ENCODE peak calls at places on chromosome 6, in five cellular contexts. T is cardiac muscle cell, C is bronchial epithelial cell, Q is AG10803, U is HFF-Myc. D is an unnamed sample.

GRCh38 chr6:31769684-31770371 is 7.3 kb downstream of the VWA7 start:
- DNase-seq in T (peak; percentile 45), C (peak; percentile 57), Q (peak; percentile 50), U (no peak), D (peak; percentile 83)

GRCh38 chr6:164042212-164042611 is 627.7 kb downstream of the QKI start:
- DNase-seq in T (no peak), C (no peak), Q (no peak), U (no peak), D (no peak)

GRCh38 chr6:113015249-113015648 is 668.1 kb downstream of the RFPL4B start:
- DNase-seq in T (no peak), C (peak; percentile 13), Q (peak; percentile 78), U (no peak), D (no peak)

GRCh38 chr6:143232849-143233248 is 172.2 kb downstream of the AIG1 start:
- DNase-seq in T (peak; percentile 43), C (peak; percentile 44), Q (peak; percentile 28), U (no peak), D (peak; percentile 63)

GRCh38 chr6:17986656-17987575 is 519 bp downstream of the KIF13A start:
- DNase-seq in T (peak; percentile 70), C (no peak), Q (peak; percentile 55), U (no peak), D (peak; percentile 54)

GRCh38 chr6:144955853-144956252 is 670.7 kb downstream of the UTRN start:
- DNase-seq in T (no peak), C (peak; percentile 67), Q (peak; percentile 35), U (no peak), D (peak; percentile 44)

GRCh38 chr6:101397199-101397598 is 3.7 kb downstream of the GRIK2 start:
- DNase-seq in T (no peak), C (peak; percentile 35), Q (peak; percentile 12), U (no peak), D (peak; percentile 59)

GRCh38 chr6:21801786-21802610 is 208.4 kb downstream of the SOX4 start:
- DNase-seq in T (no peak), C (no peak), Q (no peak), U (no peak), D (no peak)

GRCh38 chr6:32153252-32153834 is 598 bp upstream of the PPT2 start:
- DNase-seq in T (peak; percentile 82), C (peak; percentile 47), Q (no peak), U (no peak), D (peak; percentile 50)

GRCh38 chr6:68575765-68576439 is 59.2 kb upstream of the ADGRB3 start:
- DNase-seq in T (peak; percentile 30), C (no peak), Q (no peak), U (no peak), D (peak; percentile 1)

GRCh38 chr6:157989541-157990289 is 8.1 kb downstream of the SYNJ2 start:
- DNase-seq in T (peak; percentile 15), C (peak; percentile 38), Q (no peak), U (no peak), D (peak; percentile 53)

GRCh38 chr6:49526598-49526997 is 23.9 kb upstream of the C6orf141 start:
- DNase-seq in T (no peak), C (no peak), Q (no peak), U (no peak), D (no peak)

GRCh38 chr6:118748311-118749062 is 97.1 kb upstream of the CEP85L start:
- DNase-seq in T (no peak), C (peak; percentile 40), Q (peak; percentile 78), U (peak; percentile 67), D (peak; percentile 50)

GRCh38 chr6:33985947-33986346 is 159.9 kb downstream of the GRM4 start:
- DNase-seq in T (no peak), C (no peak), Q (no peak), U (no peak), D (no peak)

GRCh38 chr6:115870464-115870863 is 190.2 kb downstream of the FRK start:
- DNase-seq in T (no peak), C (no peak), Q (no peak), U (no peak), D (no peak)

GRCh38 chr6:100171533-100172321 is 177.7 kb upstream of the MCHR2 start:
- DNase-seq in T (no peak), C (peak; percentile 76), Q (peak; percentile 87), U (peak; percentile 30), D (peak; percentile 63)

GRCh38 chr6:138654715-138655634 is 118.6 kb upstream of the CCDC28A start:
- DNase-seq in T (no peak), C (peak; percentile 87), Q (peak; percentile 56), U (peak; percentile 15), D (peak; percentile 85)

GRCh38 chr6:71211799-71212198 is 76.8 kb upstream of the OGFRL1 start:
- DNase-seq in T (no peak), C (no peak), Q (peak; percentile 37), U (no peak), D (no peak)

GRCh38 chr6:150894935-150895686 is 29.6 kb downstream of the MTHFD1L start:
- DNase-seq in T (peak; percentile 33), C (peak; percentile 75), Q (peak; percentile 45), U (peak; percentile 73), D (peak; percentile 57)

GRCh38 chr6:6749791-6750434 is 161.4 kb downstream of the LY86 start:
- DNase-seq in T (peak; percentile 20), C (peak; percentile 65), Q (peak; percentile 74), U (peak; percentile 87), D (peak; percentile 84)
- TF ChIP-seq CTCF in T (no peak), C (no peak), Q (no peak), U (no peak), D (no peak)

GRCh38 chr6:153108320-153108719 is 22.8 kb downstream of the RGS17 start:
- DNase-seq in T (no peak), C (peak; percentile 46), Q (peak; percentile 44), U (peak; percentile 29), D (peak; percentile 57)
- TF ChIP-seq CTCF in T (peak; percentile 42), C (peak; percentile 40), Q (peak; percentile 61), U (peak; percentile 51), D (peak; percentile 61)

GRCh38 chr6:147053311-147053921 is 150.8 kb upstream of the STXBP5 start:
- DNase-seq in T (no peak), C (no peak), Q (no peak), U (no peak), D (no peak)
- TF ChIP-seq CTCF in T (no peak), C (no peak), Q (no peak), U (no peak), D (no peak)

GRCh38 chr6:24775520-24776058 is 852 bp downstream of the GMNN start:
- DNase-seq in T (peak; percentile 44), C (peak; percentile 65), Q (peak; percentile 65), U (no peak), D (peak; percentile 62)

GRCh38 chr6:24777227-24777626 is 2.5 kb downstream of the GMNN start:
- DNase-seq in T (no peak), C (no peak), Q (no peak), U (no peak), D (no peak)

GRCh38 chr6:24778878-24779277 is 4.1 kb downstream of the GMNN start:
- DNase-seq in T (no peak), C (no peak), Q (no peak), U (no peak), D (no peak)

GRCh38 chr6:24778121-24778520 is 3.4 kb downstream of the GMNN start:
- DNase-seq in T (no peak), C (no peak), Q (no peak), U (no peak), D (no peak)

GRCh38 chr6:24774696-24775519 is at the start of gene GMNN:
- DNase-seq in T (peak; percentile 98), C (peak; percentile 76), Q (peak; percentile 90), U (peak; percentile 72), D (peak; percentile 95)
- TF ChIP-seq CTCF in T (no peak), C (no peak), Q (no peak), U (no peak), D (no peak)

DNA sequence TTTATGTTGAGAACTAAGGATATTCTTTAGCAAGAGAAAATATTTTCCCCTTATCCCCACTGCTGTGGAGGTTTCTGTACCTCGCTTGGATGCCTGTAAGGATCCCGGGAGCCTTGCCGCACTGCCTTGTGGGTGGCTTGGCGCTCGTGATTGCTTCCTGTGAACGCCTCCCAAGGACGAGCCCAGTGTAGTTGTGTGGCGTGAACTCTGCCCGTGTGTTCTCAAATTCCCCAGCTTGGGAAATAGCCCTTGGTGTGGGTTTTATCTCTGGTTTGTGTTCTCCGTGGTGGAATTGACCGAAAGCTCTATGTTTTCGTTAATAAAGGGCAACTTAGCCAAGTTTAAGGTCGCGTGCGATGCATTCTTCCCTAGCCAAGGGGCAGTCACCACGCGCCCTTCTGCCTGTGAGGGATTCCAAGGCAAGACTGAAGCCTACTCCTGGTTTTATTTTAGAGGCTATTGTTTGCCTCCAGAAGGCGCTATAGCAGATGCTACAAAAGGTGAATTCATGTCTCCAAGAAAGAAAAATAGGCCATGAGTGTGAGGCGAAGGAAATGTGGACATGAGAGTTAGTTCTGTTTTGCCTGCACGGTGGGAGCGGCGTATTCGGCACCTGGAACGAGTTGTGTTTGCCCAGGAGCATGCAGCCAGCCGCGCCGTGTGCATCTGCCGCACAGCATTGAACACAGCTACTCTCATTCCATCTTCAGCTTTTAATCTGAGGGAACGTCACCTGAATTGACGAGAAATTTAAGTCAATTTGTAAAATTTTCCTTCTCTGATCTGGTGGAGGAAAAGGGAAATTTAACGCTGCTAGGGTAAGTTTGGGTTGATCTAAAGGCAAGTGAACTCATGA is 40.3 kb upstream of the IRF4 start:
- DNase-seq in T (no peak), C (no peak), Q (no peak), U (no peak), D (no peak)
- TF ChIP-seq CTCF in T (no peak), C (no peak), Q (no peak), U (no peak), D (no peak)

GRCh38 chr6:52507557-52508260 is 69.2 kb downstream of the TRAM2 start:
- DNase-seq in T (no peak), C (peak; percentile 54), Q (peak; percentile 89), U (no peak), D (peak; percentile 48)

GRCh38 chr6:52506502-52506875 is 70.4 kb downstream of the TRAM2 start:
- DNase-seq in T (no peak), C (no peak), Q (no peak), U (no peak), D (no peak)

GRCh38 chr6:52504778-52505127 is 72.1 kb downstream of the TRAM2 start:
- DNase-seq in T (no peak), C (no peak), Q (no peak), U (no peak), D (no peak)

GRCh38 chr6:52503853-52504777 is 72.7 kb downstream of the TRAM2 start:
- DNase-seq in T (no peak), C (peak; percentile 97), Q (peak; percentile 82), U (no peak), D (peak; percentile 99)

DNA sequence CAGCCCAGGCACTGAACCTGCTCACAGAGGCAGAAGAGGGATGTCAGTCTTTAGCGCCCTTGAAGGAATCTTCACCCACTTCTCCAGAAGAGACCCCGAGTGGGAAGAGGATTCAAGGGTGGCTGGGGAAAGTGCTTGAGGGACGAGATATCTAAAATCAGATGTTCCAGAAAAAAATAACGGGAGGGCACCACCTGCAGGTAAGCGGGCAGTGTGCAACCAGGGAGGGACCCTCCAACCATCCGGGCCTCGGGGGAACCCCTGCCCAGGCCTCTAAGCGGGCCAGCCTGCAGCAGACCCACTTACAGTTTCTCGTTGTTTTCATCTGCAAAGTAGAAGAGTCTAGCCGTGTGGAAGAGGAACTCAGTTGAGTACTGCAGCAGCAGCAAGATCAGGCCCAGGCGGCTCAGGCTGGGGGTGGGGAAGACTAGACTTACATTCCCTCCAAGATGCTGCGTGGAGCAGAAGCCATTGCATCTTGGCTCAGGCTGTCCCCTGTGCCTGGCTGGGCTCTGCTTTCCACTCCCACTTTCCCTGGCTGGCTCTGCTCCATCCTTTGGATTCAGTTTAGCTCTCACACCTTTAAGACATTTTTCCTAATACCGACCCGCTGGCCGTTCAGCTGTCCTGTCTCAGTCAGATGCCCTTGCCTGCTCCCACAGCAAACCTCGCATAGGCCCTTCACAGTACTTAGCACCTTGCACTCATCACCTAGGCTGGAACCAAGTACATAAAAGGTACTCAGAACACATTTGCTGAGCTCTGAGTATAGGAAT is 70.9 kb downstream of the TRAM2 start:
- DNase-seq in T (no peak), C (no peak), Q (no peak), U (no peak), D (no peak)
- TF ChIP-seq CTCF in T (peak; percentile 8), C (no peak), Q (no peak), U (no peak), D (no peak)

GRCh38 chr6:25027221-25027916 is 91.6 kb upstream of the RIPOR2 start:
- DNase-seq in T (no peak), C (no peak), Q (no peak), U (no peak), D (no peak)
- TF ChIP-seq CTCF in T (no peak), C (peak; percentile 33), Q (no peak), U (no peak), D (no peak)